ENCODE peak calls at places on chromosomes 7 and 10, in seven cellular contexts. G, F, P, D, C, K and X are unnamed samples.

GRCh38 chr10:86295791-86296190 is 70.8 kb downstream of the GRID1 start:
- DNase-seq in C (no peak), P (no peak), K (no peak), D (peak), G (no peak), F (no peak), X (no peak)

GRCh38 chr10:7165500-7166177 is 245.2 kb downstream of the SFMBT2 start:
- DNase-seq in K (no peak), F (no peak), D (no peak), C (no peak), P (no peak), G (no peak), X (no peak)

GRCh38 chr10:103124420-103125096 is 68.5 kb downstream of the NT5C2 start:
- DNase-seq in F (no peak), K (no peak), C (no peak), G (no peak), P (no peak), D (no peak), X (no peak)

GRCh38 chr10:34710391-34710751 is 104.7 kb downstream of the PARD3 start:
- DNase-seq in P (peak), G (no peak), C (no peak), D (no peak), K (no peak), F (no peak), X (peak)

GRCh38 chr10:101214446-101215396 is 14.5 kb downstream of the LBX1 start:
- DNase-seq in K (peak), C (peak), G (peak), P (peak), D (peak), F (peak), X (peak)

GRCh38 chr7:77913977-77914607 is 115.5 kb downstream of the PHTF2 start:
- DNase-seq in G (no peak), C (no peak), P (no peak), F (no peak), K (no peak), D (no peak), X (no peak)

GRCh38 chr10:78346721-78347120 is 313.1 kb downstream of the RPS24 start:
- DNase-seq in F (no peak), D (no peak), K (no peak), C (no peak), P (no peak), G (no peak), X (no peak)

GRCh38 chr7:5773661-5774086 is 7.8 kb downstream of the RNF216 start:
- DNase-seq in C (no peak), F (peak), G (peak), D (no peak), K (no peak), P (peak), X (peak)